ENCODE peak calls at places on chromosomes 6 and 20, in ten cellular contexts. S is esophagus squamous epithelium, O is HCT116, F is body of pancreas, T is stomach, E is IMR-90, M is heart left ventricle, I is A549, J is upper lobe of left lung, U is transverse colon. C is an unnamed sample.

GRCh38 chr6:44052419-44053011 is 74.7 kb downstream of the MRPL14 start:
- DNase-seq in F (peak), S (no peak), I (no peak), U (no peak), E (peak), M (peak), J (no peak), T (no peak), O (no peak), C (no peak)

GRCh38 chr20:503048-503737 is 40.4 kb downstream of the CSNK2A1 start:
- DNase-seq in O (no peak), J (no peak), F (no peak), M (no peak), U (no peak), I (no peak), S (no peak), T (no peak), E (no peak), C (no peak)

GRCh38 chr6:145406733-145407256 is 328.5 kb downstream of the EPM2A start:
- DNase-seq in T (no peak), E (no peak), F (no peak), J (no peak), U (no peak), I (no peak), S (no peak), M (no peak), O (no peak), C (no peak)

GRCh38 chr6:168880271-168880670 is 373.4 kb downstream of the THBS2 start:
- DNase-seq in F (no peak), E (no peak), J (no peak), M (no peak), T (no peak), S (no peak), O (no peak), I (no peak), U (no peak), C (no peak)

GRCh38 chr6:117907600-117908245 is 659 bp downstream of the SLC35F1 start:
- DNase-seq in S (no peak), U (no peak), M (no peak), I (no peak), F (peak), J (peak), T (no peak), E (no peak), O (no peak), C (no peak)

GRCh38 chr20:6057704-6058103 is 3.8 kb upstream of the LRRN4 start:
- DNase-seq in E (no peak), I (no peak), U (no peak), J (no peak), S (no peak), F (no peak), O (no peak), T (no peak), M (no peak), C (no peak)

GRCh38 chr6:4776493-4776966 is 326 bp downstream of the CDYL start:
- DNase-seq in U (no peak), F (no peak), O (no peak), T (no peak), E (no peak), S (no peak), J (no peak), I (no peak), M (no peak), C (peak)

GRCh38 chr6:110537208-110538123 is 61.1 kb upstream of the SLC22A16 start:
- DNase-seq in I (peak), M (no peak), O (peak), J (no peak), S (no peak), U (no peak), T (no peak), E (peak), F (no peak), C (peak)

GRCh38 chr20:45576995-45577394 is 2.1 kb downstream of the WFDC8 start:
- DNase-seq in I (no peak), U (no peak), F (no peak), M (no peak), O (no peak), T (no peak), S (no peak), E (peak), J (no peak), C (no peak)

GRCh38 chr20:46698788-46699187 is 9.5 kb upstream of the TP53RK start:
- DNase-seq in F (no peak), I (no peak), O (no peak), S (no peak), J (no peak), T (no peak), U (no peak), M (no peak), E (no peak), C (no peak)

GRCh38 chr6:36607782-36608386 is 13.7 kb downstream of the SRSF3 start:
- DNase-seq in I (no peak), U (no peak), S (no peak), O (no peak), M (no peak), F (peak), T (peak), E (no peak), J (no peak), C (no peak)
- TF ChIP-seq POLR2A in I (no peak), U (no peak), S (no peak), O (no peak), M (no peak), F (no peak), T (no peak), E (no peak), J (no peak), C (no peak)

GRCh38 chr20:50837532-50838321 is 42.9 kb downstream of the BCAS4 start:
- DNase-seq in J (peak), S (no peak), O (no peak), F (no peak), E (peak), M (peak), I (no peak), U (no peak), T (no peak), C (no peak)
- TF ChIP-seq POLR2A in J (no peak), S (no peak), O (no peak), F (no peak), E (no peak), M (no peak), I (no peak), U (no peak), T (no peak), C (no peak)

DNA sequence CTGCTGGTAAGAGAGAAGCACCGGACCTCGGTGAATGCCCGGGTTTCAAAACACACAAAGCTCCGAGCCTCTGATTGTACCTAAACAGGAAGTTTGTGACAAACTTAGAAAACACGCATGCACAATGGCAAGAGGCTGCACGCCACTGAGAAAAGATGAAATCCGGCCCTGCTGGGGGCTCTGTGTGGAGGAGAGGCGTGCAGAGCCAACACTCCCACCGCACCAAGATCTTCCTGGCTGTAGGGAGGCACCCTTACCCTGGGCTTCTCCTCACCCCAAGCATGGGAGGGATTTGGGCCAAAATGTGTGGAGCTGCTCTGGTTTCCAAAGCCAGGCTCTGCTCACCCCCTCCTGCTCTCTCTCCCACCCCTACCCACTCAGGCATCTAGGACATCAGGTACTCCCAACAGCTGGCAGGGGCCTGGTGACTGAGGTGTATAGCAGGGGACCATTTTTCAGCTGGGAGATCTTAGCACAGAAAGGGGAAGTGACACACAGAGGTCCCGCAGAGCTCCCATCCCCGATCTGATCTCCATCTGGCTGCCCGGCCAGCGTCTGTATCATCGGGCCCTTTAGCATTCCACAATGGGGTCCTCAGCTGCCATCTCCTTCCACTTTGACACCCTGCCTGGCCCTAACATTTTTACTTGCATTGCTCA is 84.2 kb downstream of the TRERF1 start:
- DNase-seq in S (no peak), F (peak), O (no peak), J (no peak), E (peak), T (no peak), U (peak), M (no peak), I (no peak), C (no peak)
- TF ChIP-seq POLR2A in S (no peak), F (no peak), O (no peak), J (no peak), E (no peak), T (no peak), U (no peak), M (no peak), I (no peak), C (no peak)

GRCh38 chr20:35901678-35902544 is 52.4 kb downstream of the SCAND1 start:
- DNase-seq in E (peak), M (no peak), S (no peak), J (no peak), F (no peak), O (peak), U (no peak), T (no peak), I (peak), C (peak)
- TF ChIP-seq POLR2A in E (no peak), M (no peak), S (no peak), J (no peak), F (no peak), O (no peak), U (no peak), T (no peak), I (no peak), C (no peak)

GRCh38 chr6:26472549-26473245 is 14.9 kb downstream of the BTN2A1 start:
- DNase-seq in E (no peak), T (no peak), F (no peak), S (no peak), U (no peak), O (no peak), J (no peak), M (no peak), I (no peak), C (no peak)
- TF ChIP-seq POLR2A in E (no peak), T (no peak), F (no peak), S (no peak), U (no peak), O (no peak), J (no peak), M (no peak), I (no peak), C (no peak)

DNA sequence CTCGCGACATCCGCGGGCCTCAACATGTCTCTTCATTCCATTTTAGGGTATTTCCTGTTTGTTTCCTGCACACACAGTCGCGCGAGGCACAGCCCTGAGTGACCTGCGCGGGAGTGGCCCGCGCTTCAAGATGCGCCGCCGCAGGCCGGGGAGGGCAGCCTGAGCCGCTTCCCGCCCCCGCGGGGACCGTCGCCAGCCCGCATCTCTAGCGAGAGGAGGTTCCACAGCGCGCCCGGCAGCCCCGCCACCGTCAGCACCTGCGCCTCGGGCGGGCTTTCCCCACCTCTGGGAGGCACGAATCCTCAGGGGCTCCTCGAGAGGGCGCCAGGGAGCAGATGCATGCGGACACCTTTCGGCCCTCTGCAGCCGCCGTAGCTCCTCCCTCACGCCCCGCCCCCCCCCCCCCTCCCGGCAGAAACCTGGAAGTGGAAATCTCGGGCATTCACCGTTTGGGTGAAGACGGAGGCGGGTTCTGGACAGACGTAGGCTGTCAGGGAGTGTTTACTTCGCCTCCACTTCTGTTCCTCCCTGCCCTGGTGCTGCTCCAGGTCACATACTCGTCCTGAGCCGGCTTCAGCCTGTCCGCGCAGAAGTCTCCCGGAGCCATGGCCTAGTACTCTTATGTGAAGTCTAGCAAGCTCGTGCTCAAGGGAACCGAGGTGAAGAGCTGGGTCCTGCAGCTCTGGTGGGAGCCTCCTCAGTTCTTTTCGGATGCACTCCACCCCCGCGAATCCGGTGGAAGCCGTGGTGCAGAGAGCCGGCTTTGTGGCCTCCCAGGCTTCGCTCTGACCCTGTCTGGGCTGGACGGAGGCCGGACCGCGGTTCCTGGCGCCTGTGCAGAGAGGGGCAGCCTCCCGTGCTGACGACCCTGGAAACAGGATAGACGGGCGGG is 880.5 kb upstream of the DEFB115 start:
- DNase-seq in E (peak), I (peak), S (no peak), T (peak), U (peak), J (peak), M (peak), F (peak), O (peak), C (peak)
- TF ChIP-seq POLR2A in E (peak), I (peak), S (no peak), T (no peak), U (peak), J (no peak), M (no peak), F (no peak), O (peak), C (peak)

GRCh38 chr20:34875657-34876160 is 703 bp upstream of the ACSS2 start:
- DNase-seq in O (no peak), E (no peak), M (no peak), J (no peak), T (no peak), S (no peak), F (no peak), U (no peak), I (no peak), C (no peak)

GRCh38 chr20:34877002-34877264 is 521 bp downstream of the ACSS2 start:
- DNase-seq in E (no peak), J (no peak), M (no peak), I (no peak), F (no peak), U (no peak), T (no peak), O (no peak), S (no peak), C (no peak)

GRCh38 chr20:34873583-34874093 is 982 bp upstream of the GGT7 start:
- DNase-seq in J (no peak), F (no peak), U (no peak), T (no peak), I (no peak), E (no peak), M (no peak), S (no peak), O (no peak), C (no peak)

GRCh38 chr20:34874094-34874654 is 1.5 kb upstream of the GGT7 start:
- DNase-seq in J (no peak), O (peak), U (peak), T (peak), E (peak), I (peak), F (peak), M (peak), S (peak), C (peak)

GRCh38 chr20:34876161-34877001 is at the start of gene ACSS2:
- DNase-seq in F (peak), O (peak), I (peak), E (peak), S (peak), U (peak), J (peak), M (peak), T (peak), C (peak)
- TF ChIP-seq POLR2A in F (peak), O (peak), I (peak), E (peak), S (no peak), U (peak), J (peak), M (peak), T (no peak), C (peak)

GRCh38 chr6:141963543-141964295 is 169.0 kb upstream of the GJE1 start:
- DNase-seq in T (no peak), E (peak), S (no peak), U (no peak), I (no peak), J (no peak), M (no peak), O (no peak), F (no peak), C (no peak)

GRCh38 chr6:141968632-141969031 is 164.1 kb upstream of the GJE1 start:
- DNase-seq in T (no peak), S (no peak), J (no peak), O (no peak), M (no peak), U (no peak), E (no peak), I (no peak), F (no peak), C (no peak)

GRCh38 chr6:141965016-141965545 is 167.6 kb upstream of the GJE1 start:
- DNase-seq in E (no peak), O (no peak), S (no peak), J (no peak), F (no peak), I (no peak), T (no peak), U (no peak), M (no peak), C (no peak)

GRCh38 chr6:141969201-141969600 is 163.5 kb upstream of the GJE1 start:
- DNase-seq in E (no peak), M (no peak), F (no peak), S (no peak), O (no peak), U (no peak), J (no peak), I (no peak), T (no peak), C (no peak)
- TF ChIP-seq POLR2A in E (no peak), M (no peak), F (no peak), S (no peak), O (no peak), U (no peak), J (no peak), I (no peak), T (no peak), C (no peak)

DNA sequence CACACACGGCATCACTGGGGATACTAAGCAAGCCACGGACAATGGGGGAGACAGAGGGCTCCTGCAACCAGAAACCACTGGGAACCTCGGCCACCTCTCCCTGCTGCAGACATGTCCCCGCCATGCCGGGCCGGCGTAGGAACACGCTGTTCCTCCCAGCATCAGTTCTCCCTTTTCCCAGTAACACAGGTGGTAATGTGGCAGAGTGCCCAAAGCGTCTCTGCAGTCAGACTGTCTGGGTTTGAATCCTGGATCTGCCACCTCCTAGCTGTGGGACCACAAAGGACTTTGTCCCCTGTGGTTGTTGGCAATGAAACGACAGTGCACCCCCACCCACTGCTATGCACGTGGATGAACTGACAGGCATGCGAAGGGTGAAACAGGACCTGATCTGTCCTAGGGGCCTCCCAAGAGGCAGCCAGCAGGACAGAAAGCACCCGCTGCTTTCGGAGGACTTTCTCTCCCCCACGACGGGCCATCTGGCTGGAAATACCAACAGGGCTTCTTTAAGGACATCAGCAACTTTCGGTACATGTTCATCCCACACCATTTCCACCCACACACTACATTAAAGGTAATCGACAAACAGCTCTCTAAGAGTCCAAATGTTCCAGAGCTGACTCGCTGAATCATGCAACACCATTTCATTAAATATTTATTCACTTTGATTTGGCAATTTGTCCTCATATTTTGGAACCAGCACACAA is 74.1 kb downstream of the SULF2 start:
- DNase-seq in S (no peak), J (no peak), M (no peak), F (peak), T (peak), I (no peak), U (peak), O (no peak), E (no peak), C (no peak)
- TF ChIP-seq POLR2A in S (no peak), J (no peak), M (no peak), F (no peak), T (no peak), I (no peak), U (no peak), O (no peak), E (no peak), C (no peak)

DNA sequence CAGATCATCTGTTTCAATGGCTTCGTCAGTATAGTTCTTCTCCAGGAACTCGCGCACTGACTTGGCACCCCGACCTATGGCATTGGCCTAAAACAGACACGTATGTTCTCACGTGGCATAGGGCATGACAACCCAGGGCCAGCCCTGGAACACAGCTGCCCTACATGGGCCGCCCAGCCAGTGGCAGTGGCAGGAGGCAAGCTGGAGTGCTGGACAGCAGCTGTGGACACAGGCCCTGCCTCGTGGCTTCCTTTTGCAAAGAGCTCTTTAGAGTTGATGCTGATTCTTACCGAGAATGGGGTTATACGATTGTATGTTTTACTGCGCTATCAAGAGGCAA is 5.0 kb downstream of the PSMA7 start:
- DNase-seq in U (no peak), T (no peak), M (no peak), J (peak), O (no peak), I (no peak), E (no peak), F (no peak), S (no peak), C (no peak)
- TF ChIP-seq POLR2A in U (no peak), T (no peak), M (no peak), J (no peak), O (no peak), I (no peak), E (no peak), F (no peak), S (no peak), C (no peak)